ENCODE peak calls at places on chromosomes 4 and X, in seven cellular contexts. A, Q, M, T, X, O and W are unnamed samples.

GRCh38 chr4:6591305-6591704 is 16.3 kb downstream of the MAN2B2 start:
- DNase-seq in A (no peak), Q (no peak), M (no peak), T (no peak), X (no peak), O (no peak), W (no peak)

GRCh38 chr4:119655111-119655837 is 26.7 kb upstream of the PDE5A start:
- DNase-seq in A (peak; percentile 76), Q (no peak), M (no peak), T (no peak), X (no peak), O (no peak), W (no peak)

GRCh38 chrX:151703487-151703886 is 8.2 kb downstream of the PRRG3 start:
- DNase-seq in A (no peak), Q (no peak), M (no peak), T (no peak), X (no peak), O (no peak), W (no peak)

GRCh38 chrX:38318606-38319005 is 8.7 kb downstream of the RPGR start:
- DNase-seq in A (no peak), Q (no peak), M (no peak), T (no peak), X (no peak), O (peak; percentile 18), W (no peak)

GRCh38 chr4:186902361-186902760 is 178.7 kb upstream of the FAT1 start:
- DNase-seq in A (no peak), Q (no peak), M (no peak), T (peak; percentile 39), X (no peak), O (no peak), W (no peak)

GRCh38 chr4:81676552-81676951 is 204.8 kb upstream of the RASGEF1B start:
- DNase-seq in A (no peak), Q (no peak), M (no peak), T (no peak), X (no peak), O (no peak), W (no peak)

GRCh38 chrX:38805294-38806053 is 4.2 kb downstream of the MID1IP1 start:
- DNase-seq in A (peak; percentile 75), Q (peak; percentile 59), M (peak; percentile 29), T (peak; percentile 85), X (peak; percentile 47), O (peak; percentile 69), W (no peak)

GRCh38 chrX:109959356-109959871 is 43.5 kb upstream of the TMEM164 start:
- DNase-seq in A (no peak), Q (no peak), M (no peak), T (no peak), X (no peak), O (no peak), W (no peak)

GRCh38 chr4:26701786-26702227 is 117.9 kb downstream of the TBC1D19 start:
- DNase-seq in A (peak; percentile 70), Q (no peak), M (no peak), T (peak; percentile 26), X (no peak), O (no peak), W (no peak)

GRCh38 chrX:24241822-24242648 is 71.8 kb downstream of the SUPT20HL2 start:
- DNase-seq in A (peak; percentile 39), Q (peak; percentile 33), M (no peak), T (peak; percentile 32), X (no peak), O (peak; percentile 39), W (no peak)

GRCh38 chrX:29965634-29966033 is 249.7 kb upstream of the MAGEB2 start:
- DNase-seq in A (no peak), Q (no peak), M (no peak), T (no peak), X (no peak), O (no peak), W (no peak)

DNA sequence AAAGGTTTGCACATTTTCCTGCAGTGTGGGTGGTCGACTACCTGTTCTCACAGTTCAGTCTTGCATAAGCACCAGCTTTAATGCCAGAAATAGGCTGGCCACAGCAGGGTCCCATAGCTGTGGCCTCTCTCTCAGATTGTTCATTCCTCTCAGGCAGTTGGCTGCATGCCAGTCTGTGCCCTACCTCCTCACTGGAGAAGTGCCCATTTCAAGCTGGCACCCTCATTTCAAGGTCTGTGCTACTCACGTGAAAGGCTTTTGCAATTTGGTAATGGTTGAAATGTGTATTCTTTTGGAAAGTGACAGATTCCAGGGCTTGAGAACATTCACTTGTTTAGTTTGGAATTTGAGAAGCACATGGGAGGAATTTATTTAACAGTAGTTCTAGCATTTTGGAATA is 28.9 kb upstream of the MTMR1 start:
- DNase-seq in A (no peak), Q (no peak), M (no peak), T (no peak), X (no peak), O (peak; percentile 11), W (no peak)
- H3K27ac ChIP-seq in A (no peak overlapping the region), Q (no peak overlapping the region), M (no peak overlapping the region), T (no peak overlapping the region), X (no peak overlapping the region), O (no peak overlapping the region), W (no peak overlapping the region)

DNA sequence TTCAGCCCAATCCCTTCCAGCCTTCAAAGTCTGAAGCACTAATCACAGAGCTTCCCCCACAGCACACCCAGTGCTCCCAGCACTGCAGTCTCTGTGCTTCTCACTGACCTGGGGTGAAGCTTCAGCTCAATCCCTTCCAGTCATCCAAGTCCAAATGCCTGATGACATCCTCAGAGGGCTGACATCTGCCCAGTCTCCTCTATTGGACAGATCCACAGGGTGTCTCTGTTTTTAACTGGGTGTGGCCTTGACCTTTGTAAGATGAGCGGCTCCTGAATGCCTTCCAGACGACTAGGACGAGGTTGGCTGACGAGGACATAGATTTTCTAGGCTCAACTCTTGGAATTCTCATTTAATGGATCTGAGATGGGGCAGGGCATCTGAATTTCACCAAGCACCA is 7.6 kb upstream of the SLC2A9 start:
- DNase-seq in A (no peak), Q (no peak), M (peak; percentile 24), T (no peak), X (no peak), O (no peak), W (no peak)
- H3K23ac ChIP-seq in A (no peak overlapping the region), Q (no peak overlapping the region), M (no peak overlapping the region), T (no peak overlapping the region), X (no peak overlapping the region), O (no peak overlapping the region), W (no peak overlapping the region)

DNA sequence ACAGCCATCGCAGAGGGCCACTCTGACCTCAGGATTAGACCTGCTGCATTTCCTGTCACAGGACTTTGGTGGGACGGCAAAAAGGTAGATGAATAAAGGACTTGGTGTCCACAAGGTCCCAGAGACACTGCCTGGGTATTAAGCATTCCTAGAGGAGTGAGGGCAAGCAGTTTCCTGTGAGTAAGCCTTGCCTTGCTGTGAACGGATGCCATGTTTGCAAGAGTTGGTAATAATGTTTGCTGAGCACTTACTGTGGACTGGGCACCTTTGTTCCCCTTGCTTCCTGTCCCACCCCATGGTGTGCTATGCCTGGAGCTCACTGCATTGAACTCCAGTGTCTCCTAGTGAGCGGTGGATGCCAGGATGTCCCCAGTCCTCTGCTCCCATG is 95.7 kb upstream of the MSX1 start:
- DNase-seq in A (peak; percentile 6), Q (no peak), M (no peak), T (peak; percentile 33), X (no peak), O (no peak), W (no peak)
- H3K27ac ChIP-seq in A (no peak overlapping the region), Q (no peak overlapping the region), M (no peak overlapping the region), T (no peak overlapping the region), X (no peak overlapping the region), O (peak overlapping the region; percentile 55), W (no peak overlapping the region)

GRCh38 chr4:148261861-148262260 is 180.4 kb downstream of the NR3C2 start:
- DNase-seq in A (peak; percentile 1), Q (no peak), M (no peak), T (no peak), X (no peak), O (no peak), W (no peak)

GRCh38 chr4:148268835-148269234 is 173.4 kb downstream of the NR3C2 start:
- DNase-seq in A (no peak), Q (no peak), M (no peak), T (no peak), X (no peak), O (peak; percentile 71), W (no peak)

GRCh38 chr4:148263820-148264219 is 178.4 kb downstream of the NR3C2 start:
- DNase-seq in A (no peak), Q (no peak), M (no peak), T (no peak), X (no peak), O (no peak), W (no peak)

GRCh38 chr4:148263127-148263526 is 179.1 kb downstream of the NR3C2 start:
- DNase-seq in A (no peak), Q (no peak), M (no peak), T (no peak), X (no peak), O (no peak), W (no peak)

GRCh38 chr4:148265627-148266026 is 176.6 kb downstream of the NR3C2 start:
- DNase-seq in A (no peak), Q (no peak), M (no peak), T (no peak), X (no peak), O (no peak), W (no peak)
- H3K23ac ChIP-seq in A (no peak overlapping the region), Q (no peak overlapping the region), M (no peak overlapping the region), T (no peak overlapping the region), X (no peak overlapping the region), O (no peak overlapping the region), W (no peak overlapping the region)

GRCh38 chrX:134544189-134544588 is 84.2 kb downstream of the HPRT1 start:
- DNase-seq in A (no peak), Q (no peak), M (no peak), T (no peak), X (no peak), O (no peak), W (no peak)

GRCh38 chrX:134545524-134545923 is 85.6 kb downstream of the HPRT1 start:
- DNase-seq in A (no peak), Q (peak; percentile 44), M (no peak), T (no peak), X (no peak), O (no peak), W (no peak)

GRCh38 chrX:134546187-134546586 is 86.2 kb downstream of the HPRT1 start:
- DNase-seq in A (no peak), Q (no peak), M (no peak), T (no peak), X (no peak), O (no peak), W (no peak)

GRCh38 chrX:134543201-134543797 is 83.3 kb downstream of the HPRT1 start:
- DNase-seq in A (no peak), Q (no peak), M (no peak), T (peak; percentile 39), X (no peak), O (no peak), W (no peak)

DNA sequence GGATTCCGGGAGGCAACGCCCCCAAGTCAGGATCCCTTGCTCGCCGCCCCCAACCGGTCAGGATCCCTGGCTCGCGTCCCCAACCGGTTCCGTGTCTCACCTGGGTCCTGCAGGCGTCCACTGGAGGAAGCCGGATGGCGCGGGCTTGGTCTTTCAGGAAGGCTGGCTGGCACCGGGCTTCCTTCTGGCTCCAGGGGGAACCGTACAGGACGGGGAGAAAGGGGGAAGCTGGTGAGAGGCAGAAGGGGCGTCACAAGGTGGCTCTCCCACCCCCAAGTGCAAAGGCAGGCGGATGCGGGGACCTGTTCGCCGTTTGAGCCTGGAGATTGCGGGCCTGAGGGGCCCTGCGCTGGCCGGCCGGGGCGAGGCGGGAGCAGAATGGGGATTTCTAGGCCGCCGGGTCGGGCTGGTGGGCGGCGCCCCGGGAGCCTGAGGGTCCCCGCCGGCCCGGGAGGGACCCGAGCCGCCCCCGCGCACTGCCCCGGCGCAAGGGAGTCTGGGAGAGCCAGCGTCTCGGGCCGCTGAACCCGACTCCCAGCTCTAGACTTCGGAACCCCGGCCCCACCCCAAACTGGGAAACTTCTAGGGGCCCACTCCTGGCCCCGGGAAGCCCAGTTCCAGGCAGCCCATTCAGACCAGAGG is 84.8 kb downstream of the HPRT1 start:
- DNase-seq in A (no peak), Q (peak; percentile 39), M (peak; percentile 36), T (no peak), X (peak; percentile 54), O (no peak), W (no peak)
- H3K27ac ChIP-seq in A (peak overlapping the region; percentile 40), Q (no peak overlapping the region), M (no peak overlapping the region), T (no peak overlapping the region), X (no peak overlapping the region), O (no peak overlapping the region), W (no peak overlapping the region)